ENCODE peak calls at places on chromosomes 4 and X, in five cellular contexts. C is mammary epithelial cell, Q is Karpas-422, S is GM23248, N is H1. Y is an unnamed sample.

GRCh38 chrX:74492720-74493201 is 71.5 kb downstream of the SLC16A2 start:
- DNase-seq in Q (peak), S (no peak), C (no peak), N (peak), Y (peak)

GRCh38 chr4:26289421-26289820 is 31.4 kb upstream of the RBPJ start:
- DNase-seq in C (peak), Q (no peak), N (no peak), S (no peak), Y (no peak)

GRCh38 chr4:173761938-173762337 is 231.9 kb upstream of the HAND2 start:
- DNase-seq in Q (no peak), N (no peak), C (no peak), S (no peak), Y (no peak)

GRCh38 chr4:149345424-149345823 is 470.2 kb downstream of the IQCM start:
- DNase-seq in Q (no peak), N (no peak), C (peak), S (peak), Y (no peak)

GRCh38 chrX:30613736-30614135 is 36.2 kb upstream of the TASL start:
- DNase-seq in Q (no peak), C (no peak), S (no peak), N (no peak), Y (no peak)

GRCh38 chr4:40967550-40967949 is 217.8 kb downstream of the NSUN7 start:
- DNase-seq in Q (no peak), S (no peak), C (no peak), N (no peak), Y (no peak)

GRCh38 chrX:10681167-10681566 is 60.8 kb upstream of the MID1 start:
- DNase-seq in C (no peak), N (no peak), S (no peak), Q (no peak), Y (no peak)

GRCh38 chrX:154019061-154019621 is 561 bp downstream of the IRAK1 start:
- DNase-seq in S (peak), Q (peak), C (no peak), N (no peak), Y (peak)

GRCh38 chr4:142284402-142285221 is 561.5 kb downstream of the INPP4B start:
- DNase-seq in S (no peak), N (no peak), Q (no peak), C (no peak), Y (no peak)

GRCh38 chrX:118216488-118216887 is 99.9 kb upstream of the KLHL13 start:
- DNase-seq in Q (no peak), N (no peak), C (no peak), S (no peak), Y (no peak)

GRCh38 chr4:3436798-3437581 is 4.8 kb upstream of the HGFAC start:
- DNase-seq in N (no peak), C (peak), Q (no peak), S (peak), Y (no peak)

GRCh38 chrX:134315893-134316292 is 78.9 kb downstream of the CCDC160 start:
- DNase-seq in C (peak), S (no peak), Q (no peak), N (no peak), Y (no peak)

GRCh38 chr4:166527500-166527899 is 654.5 kb downstream of the TLL1 start:
- DNase-seq in Q (no peak), C (peak), S (no peak), N (no peak), Y (no peak)

GRCh38 chrX:38806054-38806389 is 4.8 kb downstream of the MID1IP1 start:
- DNase-seq in Q (no peak), N (no peak), S (peak), C (no peak), Y (peak)

GRCh38 chr4:76784237-76784636 is 113.7 kb downstream of the SOWAHB start:
- DNase-seq in N (no peak), C (no peak), Q (peak), S (peak), Y (no peak)

GRCh38 chr4:158688813-158689212 is 16.7 kb downstream of the ETFDH start:
- DNase-seq in Q (no peak), C (no peak), N (no peak), S (no peak), Y (no peak)

GRCh38 chrX:64186974-64187761 is 18.3 kb downstream of the AMER1 start:
- DNase-seq in N (no peak), S (no peak), Q (no peak), C (no peak), Y (no peak)

GRCh38 chr4:41358626-41359025 is 101.9 kb downstream of the UCHL1 start:
- DNase-seq in C (no peak), S (peak), Q (no peak), N (no peak), Y (peak)

GRCh38 chrX:39063037-39063436 is 261.8 kb downstream of the MID1IP1 start:
- DNase-seq in S (no peak), Q (no peak), N (no peak), C (no peak), Y (no peak)

GRCh38 chr4:145731026-145731425 is 51.1 kb downstream of the C4orf51 start:
- DNase-seq in C (no peak), S (peak), N (no peak), Q (no peak), Y (no peak)

GRCh38 chr4:55311792-55312490 is 34.1 kb upstream of the SRD5A3 start:
- DNase-seq in Q (no peak), C (no peak), N (no peak), S (no peak), Y (no peak)

GRCh38 chrX:46849933-46850332 is 13.1 kb downstream of the RP2 start:
- DNase-seq in S (peak), C (peak), N (no peak), Q (no peak), Y (no peak)

GRCh38 chrX:12013220-12013619 is 125.1 kb upstream of the FRMPD4 start:
- DNase-seq in C (peak), Q (no peak), N (no peak), S (peak), Y (no peak)

GRCh38 chrX:8204169-8204935 is 33.3 kb upstream of the VCX2 start:
- DNase-seq in S (no peak), Q (peak), C (peak), N (no peak), Y (no peak)

GRCh38 chrX:107978707-107979307 is 3.4 kb downstream of the TEX13B start:
- DNase-seq in N (no peak), Q (peak), S (peak), C (peak), Y (peak)

GRCh38 chr4:137768881-137769280 is 236.6 kb upstream of the PCDH18 start:
- DNase-seq in Q (no peak), S (no peak), N (no peak), C (no peak), Y (no peak)

GRCh38 chr4:1518997-1519700 is 112.9 kb upstream of the NKX1-1 start:
- DNase-seq in N (no peak), Q (no peak), C (no peak), S (no peak), Y (no peak)

GRCh38 chr4:163548481-163549243 is 54.2 kb downstream of the TMA16 start:
- DNase-seq in C (peak), Q (peak), N (no peak), S (peak), Y (peak)

DNA sequence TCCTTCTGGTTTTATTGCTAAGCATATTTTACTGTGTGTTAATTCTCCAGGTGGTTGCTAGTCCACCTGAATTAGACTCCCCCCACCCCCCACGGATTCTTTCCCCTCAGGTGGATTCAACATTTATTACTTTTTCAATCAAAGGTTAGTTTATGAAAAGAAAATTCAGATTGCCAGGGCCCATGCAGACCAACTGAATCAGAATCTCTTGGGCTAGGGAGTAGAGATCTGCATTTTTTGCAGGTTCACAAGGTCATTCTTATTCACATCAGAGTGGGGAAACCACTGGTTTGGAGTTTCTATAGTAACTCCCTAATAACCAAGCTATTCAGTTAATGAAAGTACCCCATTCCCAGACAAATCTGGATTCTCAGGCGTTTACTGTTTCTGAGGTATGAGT is 9.8 kb downstream of the TMEM255A start:
- DNase-seq in N (no peak), S (no peak), C (peak), Q (no peak), Y (no peak)
- H3K9ac ChIP-seq in N (no peak), S (no peak), C (no peak), Q (no peak), Y (no peak)

DNA sequence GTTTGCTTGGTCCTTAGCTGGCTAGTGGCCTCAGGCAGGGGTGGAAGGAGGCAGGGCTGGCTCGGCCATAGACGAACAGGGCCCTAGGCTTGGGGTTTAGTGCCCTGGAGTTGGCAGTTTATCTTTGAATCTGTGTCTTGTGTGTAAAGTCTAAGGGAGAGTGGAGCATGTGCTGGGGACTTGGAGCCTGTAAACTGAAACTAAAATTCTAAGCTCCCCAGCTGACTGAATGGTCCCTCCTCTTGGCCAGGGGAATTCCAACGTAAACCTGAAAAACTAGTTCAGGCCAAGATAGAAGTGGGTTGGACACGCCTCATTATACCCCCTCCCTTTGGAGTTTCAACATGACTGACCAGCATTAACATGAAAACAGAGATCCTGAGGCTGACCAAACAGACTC is 46.1 kb upstream of the GPR78 start:
- DNase-seq in Q (no peak), N (peak), S (no peak), C (peak), Y (no peak)
- H3K9ac ChIP-seq in Q (no peak), N (no peak), S (no peak), C (peak), Y (no peak)

GRCh38 chr4:14770025-14770424 is 232.3 kb upstream of the CPEB2 start:
- DNase-seq in S (no peak), N (no peak), C (no peak), Q (no peak), Y (no peak)

GRCh38 chr4:14772388-14772787 is 229.9 kb upstream of the CPEB2 start:
- DNase-seq in S (no peak), C (no peak), N (no peak), Q (no peak), Y (no peak)

GRCh38 chr4:14768449-14768848 is 233.8 kb upstream of the CPEB2 start:
- DNase-seq in S (no peak), Q (no peak), N (no peak), C (no peak), Y (no peak)

GRCh38 chr4:14771504-14772175 is 230.6 kb upstream of the CPEB2 start:
- DNase-seq in N (no peak), S (no peak), C (peak), Q (no peak), Y (no peak)

DNA sequence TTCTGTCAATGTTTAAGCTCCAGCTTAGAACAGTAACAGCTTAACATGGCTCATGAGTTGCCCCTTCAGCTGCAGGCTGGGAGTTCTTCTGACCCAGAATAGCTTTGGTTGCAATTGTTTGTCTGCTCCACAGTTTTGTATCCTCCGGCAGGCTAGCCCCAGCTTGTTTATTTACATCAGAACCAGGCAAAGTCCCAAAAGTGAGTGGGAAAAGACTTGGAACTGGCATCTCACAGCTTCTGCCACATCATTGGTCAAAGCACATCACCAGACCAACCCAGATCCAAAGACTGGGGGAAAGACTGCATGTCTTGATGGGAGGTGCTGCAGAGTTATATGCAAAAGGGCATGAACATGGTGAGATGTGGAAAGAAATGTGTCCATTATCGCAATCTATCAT is 231.2 kb upstream of the CPEB2 start:
- DNase-seq in Q (no peak), N (no peak), C (peak), S (no peak), Y (no peak)
- H3K9ac ChIP-seq in Q (no peak), N (no peak), C (no peak), S (no peak), Y (no peak)

GRCh38 chr4:38677466-38677865 is 13.5 kb downstream of the KLF3 start:
- DNase-seq in C (no peak), S (no peak), N (no peak), Q (no peak), Y (no peak)

GRCh38 chr4:38673109-38673978 is 9.3 kb downstream of the KLF3 start:
- DNase-seq in S (peak), C (peak), N (no peak), Q (no peak), Y (peak)

GRCh38 chr4:38676986-38677385 is 13.0 kb downstream of the KLF3 start:
- DNase-seq in C (no peak), N (no peak), S (no peak), Q (no peak), Y (no peak)

GRCh38 chr4:38674206-38675144 is 10.5 kb downstream of the KLF3 start:
- DNase-seq in S (peak), C (peak), Q (peak), N (no peak), Y (peak)

DNA sequence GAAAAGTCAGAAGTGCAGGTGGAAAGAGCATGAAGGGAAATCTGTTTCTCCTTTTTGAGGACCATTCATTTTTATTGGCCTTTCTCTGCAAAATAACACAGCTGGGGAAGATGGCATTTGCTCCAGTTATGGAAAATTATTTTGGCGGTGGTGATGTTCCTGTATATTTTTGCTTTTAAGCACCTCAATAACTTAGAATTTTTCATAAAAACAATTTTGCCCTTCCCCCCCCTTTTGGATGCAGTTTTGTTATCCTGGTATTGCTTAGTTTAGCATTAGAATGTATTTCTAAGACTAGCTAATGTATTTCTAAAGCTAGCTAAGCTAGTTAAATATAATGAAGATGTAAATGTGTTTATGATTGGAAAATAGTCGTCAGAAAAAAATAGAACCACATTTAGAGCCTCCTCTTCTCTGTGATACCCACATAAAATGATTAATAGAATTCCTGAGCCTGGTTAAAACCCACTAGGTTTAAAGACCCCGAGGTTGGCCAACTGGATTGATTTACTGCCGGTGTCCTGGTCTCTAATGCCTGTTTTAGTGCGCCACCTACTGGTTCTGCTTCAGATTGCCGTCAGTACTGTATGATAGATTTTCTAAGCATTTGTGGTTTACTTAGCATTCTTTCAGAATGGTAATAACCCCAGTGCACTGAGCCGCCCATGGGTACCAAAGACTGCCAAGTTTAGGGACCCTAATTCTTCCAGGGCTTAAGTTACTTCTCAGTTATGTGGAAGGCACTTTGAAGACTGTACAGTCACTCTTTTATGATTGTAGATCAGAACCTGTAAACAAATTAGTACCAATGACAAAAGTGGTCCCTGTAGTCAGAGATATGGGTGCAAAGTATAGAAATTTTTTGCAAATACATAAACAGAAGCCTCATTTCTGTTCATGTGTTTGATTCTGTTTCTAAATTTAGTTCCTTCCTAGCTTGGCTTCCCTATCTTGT is 11.4 kb downstream of the KLF3 start:
- DNase-seq in N (peak), C (peak), S (peak), Q (peak), Y (peak)
- H3K9ac ChIP-seq in N (no peak), C (peak), S (peak), Q (no peak), Y (no peak)